ENCODE peak calls at places on chromosomes 12 and 14, in five cellular contexts. One of them, this sample, is unnamed.

GRCh38 chr12:113276946-113277500 is 55.8 kb downstream of the TPCN1 start:
- DNase-seq in occipital lobe: no peak
- DNase-seq in foreskin melanocyte: no peak
- DNase-seq in nucleus accumbens: no peak
- DNase-seq in HT-29: no peak
- DNase-seq in this sample: no peak

GRCh38 chr12:20196767-20197166 is 171.6 kb upstream of the PDE3A start:
- DNase-seq in HT-29: no peak
- DNase-seq in nucleus accumbens: no peak
- DNase-seq in occipital lobe: no peak
- DNase-seq in foreskin melanocyte: no peak
- DNase-seq in this sample: no peak

GRCh38 chr12:100716949-100717732 is 77.4 kb upstream of the ANO4 start:
- DNase-seq in HT-29: no peak
- DNase-seq in nucleus accumbens: no peak
- DNase-seq in occipital lobe: no peak
- DNase-seq in foreskin melanocyte: no peak
- DNase-seq in this sample: no peak

GRCh38 chr14:94144765-94145164 is 15.4 kb upstream of the IFI27L2 start:
- DNase-seq in foreskin melanocyte: no peak
- DNase-seq in occipital lobe: no peak
- DNase-seq in nucleus accumbens: no peak
- DNase-seq in HT-29: no peak
- DNase-seq in this sample: peak

GRCh38 chr14:23405516-23406025 is 2.5 kb downstream of the MYH6 start:
- DNase-seq in nucleus accumbens: no peak
- DNase-seq in foreskin melanocyte: no peak
- DNase-seq in occipital lobe: no peak
- DNase-seq in HT-29: no peak
- DNase-seq in this sample: no peak

GRCh38 chr12:94930772-94931171 is 72.7 kb downstream of the NDUFA12 start:
- DNase-seq in occipital lobe: no peak
- DNase-seq in nucleus accumbens: no peak
- DNase-seq in foreskin melanocyte: no peak
- DNase-seq in HT-29: no peak
- DNase-seq in this sample: no peak

GRCh38 chr12:79058342-79058741 is 193.8 kb downstream of the SYT1 start:
- DNase-seq in occipital lobe: no peak
- DNase-seq in nucleus accumbens: no peak
- DNase-seq in foreskin melanocyte: no peak
- DNase-seq in HT-29: peak
- DNase-seq in this sample: no peak

GRCh38 chr12:50222275-50222783 is 55.2 kb upstream of the CERS5 start:
- DNase-seq in HT-29: no peak
- DNase-seq in nucleus accumbens: peak
- DNase-seq in occipital lobe: no peak
- DNase-seq in foreskin melanocyte: peak
- DNase-seq in this sample: peak

GRCh38 chr14:102501751-102502315 is 7.7 kb downstream of the ANKRD9 start:
- DNase-seq in occipital lobe: no peak
- DNase-seq in HT-29: no peak
- DNase-seq in foreskin melanocyte: peak
- DNase-seq in nucleus accumbens: no peak
- DNase-seq in this sample: no peak

GRCh38 chr14:87877877-87878276 is 115.1 kb downstream of the GALC start:
- DNase-seq in foreskin melanocyte: no peak
- DNase-seq in nucleus accumbens: no peak
- DNase-seq in occipital lobe: no peak
- DNase-seq in HT-29: no peak
- DNase-seq in this sample: no peak

GRCh38 chr12:3492868-3493224 is 1.8 kb downstream of the PRMT8 start:
- DNase-seq in foreskin melanocyte: no peak
- DNase-seq in occipital lobe: no peak
- DNase-seq in HT-29: no peak
- DNase-seq in nucleus accumbens: no peak
- DNase-seq in this sample: no peak

GRCh38 chr14:92568621-92569479 is 55.3 kb downstream of the RIN3 start:
- DNase-seq in nucleus accumbens: no peak
- DNase-seq in foreskin melanocyte: no peak
- DNase-seq in HT-29: no peak
- DNase-seq in occipital lobe: no peak
- DNase-seq in this sample: no peak

GRCh38 chr12:76117067-76117691 is 32.7 kb upstream of the NAP1L1 start:
- DNase-seq in foreskin melanocyte: no peak
- DNase-seq in HT-29: no peak
- DNase-seq in occipital lobe: no peak
- DNase-seq in nucleus accumbens: no peak
- DNase-seq in this sample: no peak

GRCh38 chr12:95548056-95548538 is 3.2 kb downstream of the USP44 start:
- DNase-seq in foreskin melanocyte: no peak
- DNase-seq in nucleus accumbens: no peak
- DNase-seq in HT-29: no peak
- DNase-seq in occipital lobe: no peak
- DNase-seq in this sample: peak

GRCh38 chr14:100067971-100068959 is 3.0 kb downstream of the EVL start:
- DNase-seq in nucleus accumbens: peak
- DNase-seq in HT-29: peak
- DNase-seq in occipital lobe: peak
- DNase-seq in foreskin melanocyte: no peak
- DNase-seq in this sample: peak

GRCh38 chr12:12539411-12539810 is 23.3 kb downstream of the DUSP16 start:
- DNase-seq in HT-29: peak
- DNase-seq in nucleus accumbens: no peak
- DNase-seq in foreskin melanocyte: no peak
- DNase-seq in occipital lobe: no peak
- DNase-seq in this sample: no peak

GRCh38 chr14:51430600-51430999 is 190.6 kb downstream of the TMX1 start:
- DNase-seq in foreskin melanocyte: peak
- DNase-seq in HT-29: no peak
- DNase-seq in occipital lobe: no peak
- DNase-seq in nucleus accumbens: peak
- DNase-seq in this sample: no peak

GRCh38 chr14:72812292-72812851 is 81.5 kb downstream of the DPF3 start:
- DNase-seq in foreskin melanocyte: no peak
- DNase-seq in nucleus accumbens: peak
- DNase-seq in HT-29: no peak
- DNase-seq in occipital lobe: peak
- DNase-seq in this sample: peak

GRCh38 chr14:61280526-61281185 is 482 bp downstream of the TMEM30B start:
- DNase-seq in nucleus accumbens: no peak
- DNase-seq in occipital lobe: no peak
- DNase-seq in foreskin melanocyte: peak
- DNase-seq in HT-29: peak
- DNase-seq in this sample: peak

GRCh38 chr14:101078892-101079221 is 175.3 kb upstream of the RTL1 start:
- DNase-seq in nucleus accumbens: no peak
- DNase-seq in foreskin melanocyte: no peak
- DNase-seq in HT-29: no peak
- DNase-seq in occipital lobe: no peak
- DNase-seq in this sample: no peak

GRCh38 chr14:101628471-101628966 is 67.2 kb downstream of the DIO3 start:
- DNase-seq in occipital lobe: peak
- DNase-seq in foreskin melanocyte: peak
- DNase-seq in nucleus accumbens: peak
- DNase-seq in HT-29: peak
- DNase-seq in this sample: peak

GRCh38 chr12:26748741-26749431 is 84.1 kb downstream of the ITPR2 start:
- DNase-seq in foreskin melanocyte: no peak
- DNase-seq in HT-29: peak
- DNase-seq in nucleus accumbens: no peak
- DNase-seq in occipital lobe: no peak
- DNase-seq in this sample: no peak

GRCh38 chr14:59244581-59244980 is 56.1 kb downstream of the DAAM1 start:
- DNase-seq in nucleus accumbens: no peak
- DNase-seq in HT-29: peak
- DNase-seq in foreskin melanocyte: no peak
- DNase-seq in occipital lobe: no peak
- DNase-seq in this sample: no peak

GRCh38 chr14:83473416-83473815 is 1939.8 kb upstream of the SEL1L start:
- DNase-seq in HT-29: no peak
- DNase-seq in occipital lobe: no peak
- DNase-seq in foreskin melanocyte: no peak
- DNase-seq in nucleus accumbens: no peak
- DNase-seq in this sample: no peak

GRCh38 chr12:13913371-13913770 is 68.0 kb downstream of the GRIN2B start:
- DNase-seq in HT-29: no peak
- DNase-seq in foreskin melanocyte: no peak
- DNase-seq in nucleus accumbens: no peak
- DNase-seq in occipital lobe: no peak
- DNase-seq in this sample: no peak

GRCh38 chr14:94317259-94317658 is 5.9 kb downstream of the SERPINA6 start:
- DNase-seq in nucleus accumbens: no peak
- DNase-seq in foreskin melanocyte: no peak
- DNase-seq in occipital lobe: no peak
- DNase-seq in HT-29: peak
- DNase-seq in this sample: no peak

GRCh38 chr14:60637490-60638452 is 11.5 kb downstream of the SIX1 start:
- DNase-seq in foreskin melanocyte: no peak
- DNase-seq in HT-29: no peak
- DNase-seq in occipital lobe: no peak
- DNase-seq in nucleus accumbens: no peak
- DNase-seq in this sample: no peak